ENCODE peak calls at places on chromosome 20, in five cellular contexts. R is pancreas; S is NCI-H187; V is activated CD4-positive, alpha-beta T cell treated with anti-CD3 and anti-CD28 coated beads, Interleukin-2, amount 50 U/mL, for 1 hour; J is cardiac fibroblast. O is an unnamed sample.

GRCh38 chr20:23050847-23051627 is 1.6 kb upstream of the THBD start:
- DNase-seq in R (peak; percentile 17), S (no peak), V (no peak), J (peak; percentile 91), O (no peak)

GRCh38 chr20:519999-520398 is 23.6 kb downstream of the CSNK2A1 start:
- DNase-seq in R (no peak), S (no peak), V (no peak), J (no peak), O (no peak)

GRCh38 chr20:7608246-7608645 is 332.0 kb downstream of the HAO1 start:
- DNase-seq in R (no peak), S (no peak), V (no peak), J (peak; percentile 18), O (no peak)

GRCh38 chr20:51400051-51400926 is 142.2 kb downstream of the NFATC2 start:
- DNase-seq in R (no peak), S (no peak), V (peak; percentile 61), J (peak; percentile 23), O (no peak)

GRCh38 chr20:58361549-58361948 is 27.5 kb upstream of the VAPB start:
- DNase-seq in R (no peak), S (no peak), V (no peak), J (peak; percentile 78), O (no peak)

GRCh38 chr20:34324541-34324940 is 21.4 kb upstream of the AHCY start:
- DNase-seq in R (no peak), S (no peak), V (no peak), J (no peak), O (no peak)

GRCh38 chr20:50891138-50891537 is 40.1 kb downstream of the ADNP start:
- DNase-seq in R (no peak), S (no peak), V (no peak), J (peak; percentile 38), O (no peak)

GRCh38 chr20:53579581-53580375 is 13.9 kb downstream of the ZNF217 start:
- DNase-seq in R (no peak), S (no peak), V (no peak), J (peak; percentile 95), O (no peak)

GRCh38 chr20:23046431-23046830 is 3.0 kb downstream of the THBD start:
- DNase-seq in R (no peak), S (no peak), V (no peak), J (no peak), O (no peak)

GRCh38 chr20:61447950-61448349 is 195.9 kb downstream of the CDH4 start:
- DNase-seq in R (no peak), S (no peak), V (no peak), J (no peak), O (no peak)

GRCh38 chr20:15632680-15633079 is 940.6 kb downstream of the KIF16B start:
- DNase-seq in R (no peak), S (no peak), V (no peak), J (no peak), O (no peak)

O was measured in DMS79.